ENCODE peak calls at places on chromosomes 7 and 10, in four cellular contexts. D, P, O and B are unnamed samples.

GRCh38 chr7:117281562-117281961 is 41.3 kb downstream of the WNT2 start:
- DNase-seq in D (no peak), P (no peak), O (no peak), B (no peak)

GRCh38 chr7:815284-816216 is 16.7 kb upstream of the SUN1 start:
- DNase-seq in D (peak; percentile 52), P (no peak), O (peak; percentile 33), B (no peak)

GRCh38 chr7:26178272-26178960 is 22.1 kb downstream of the HNRNPA2B1 start:
- DNase-seq in D (no peak), P (no peak), O (no peak), B (no peak)

GRCh38 chr10:88114368-88114767 is 250.9 kb downstream of the PTEN start:
- DNase-seq in D (peak; percentile 77), P (peak; percentile 35), O (no peak), B (peak; percentile 65)

GRCh38 chr7:44769381-44770209 is 20.9 kb downstream of the ZMIZ2 start:
- DNase-seq in D (peak; percentile 49), P (no peak), O (no peak), B (no peak)

GRCh38 chr10:77162697-77163096 is 474.9 kb downstream of the KCNMA1 start:
- DNase-seq in D (no peak), P (no peak), O (no peak), B (no peak)

GRCh38 chr7:132078891-132079735 is 497.2 kb downstream of the PLXNA4 start:
- DNase-seq in D (no peak), P (no peak), O (no peak), B (no peak)

GRCh38 chr7:46900312-46901263 is 681.3 kb downstream of the TNS3 start:
- DNase-seq in D (no peak), P (no peak), O (peak; percentile 48), B (no peak)

GRCh38 chr7:128902761-128903585 is 7.5 kb downstream of the KCP start:
- DNase-seq in D (no peak), P (no peak), O (no peak), B (peak; percentile 44)

GRCh38 chr10:125160856-125161569 is 650 bp upstream of the CTBP2 start:
- DNase-seq in D (peak; percentile 83), P (peak; percentile 82), O (peak; percentile 87), B (peak; percentile 63)

GRCh38 chr10:98087309-98087708 is 47.1 kb upstream of the R3HCC1L start:
- DNase-seq in D (no peak), P (no peak), O (no peak), B (no peak)

GRCh38 chr7:22594020-22594419 is 94.0 kb upstream of the STEAP1B start:
- DNase-seq in D (no peak), P (no peak), O (no peak), B (no peak)

GRCh38 chr10:24869354-24870016 is 82.9 kb downstream of the PRTFDC1 start:
- DNase-seq in D (no peak), P (no peak), O (no peak), B (no peak)

GRCh38 chr10:80429521-80429966 is 21.2 kb downstream of the PRXL2A start:
- DNase-seq in D (no peak), P (peak; percentile 76), O (no peak), B (peak; percentile 56)

GRCh38 chr10:53140516-53140915 is 367.9 kb upstream of the MBL2 start:
- DNase-seq in D (no peak), P (no peak), O (no peak), B (no peak)

GRCh38 chr10:17452060-17452894 is 2.1 kb downstream of the ST8SIA6 start:
- DNase-seq in D (no peak), P (no peak), O (no peak), B (no peak)

GRCh38 chr10:87053121-87053520 is 33.0 kb downstream of the FAM25A start:
- DNase-seq in D (peak; percentile 46), P (no peak), O (peak; percentile 78), B (peak; percentile 45)

GRCh38 chr7:7510814-7511213 is 24.9 kb downstream of the COL28A1 start:
- DNase-seq in D (no peak), P (no peak), O (no peak), B (no peak)

GRCh38 chr7:120805636-120806388 is 52.1 kb downstream of the TSPAN12 start:
- DNase-seq in D (peak; percentile 69), P (peak; percentile 40), O (peak; percentile 50), B (peak; percentile 52)

GRCh38 chr10:14407567-14407966 is 76.8 kb upstream of the FRMD4A start:
- DNase-seq in D (no peak), P (no peak), O (peak; percentile 33), B (no peak)

GRCh38 chr7:79495544-79496272 is 42.2 kb upstream of the MAGI2 start:
- DNase-seq in D (no peak), P (no peak), O (no peak), B (no peak)

GRCh38 chr7:74289660-74290589 is 718 bp downstream of the CLIP2 start:
- DNase-seq in D (peak; percentile 61), P (no peak), O (no peak), B (peak; percentile 50)

GRCh38 chr10:71985542-71986250 is 21.5 kb downstream of the CHST3 start:
- DNase-seq in D (no peak), P (no peak), O (no peak), B (no peak)

GRCh38 chr10:34320265-34320664 is 494.8 kb downstream of the PARD3 start:
- DNase-seq in D (no peak), P (no peak), O (no peak), B (no peak)

DNA sequence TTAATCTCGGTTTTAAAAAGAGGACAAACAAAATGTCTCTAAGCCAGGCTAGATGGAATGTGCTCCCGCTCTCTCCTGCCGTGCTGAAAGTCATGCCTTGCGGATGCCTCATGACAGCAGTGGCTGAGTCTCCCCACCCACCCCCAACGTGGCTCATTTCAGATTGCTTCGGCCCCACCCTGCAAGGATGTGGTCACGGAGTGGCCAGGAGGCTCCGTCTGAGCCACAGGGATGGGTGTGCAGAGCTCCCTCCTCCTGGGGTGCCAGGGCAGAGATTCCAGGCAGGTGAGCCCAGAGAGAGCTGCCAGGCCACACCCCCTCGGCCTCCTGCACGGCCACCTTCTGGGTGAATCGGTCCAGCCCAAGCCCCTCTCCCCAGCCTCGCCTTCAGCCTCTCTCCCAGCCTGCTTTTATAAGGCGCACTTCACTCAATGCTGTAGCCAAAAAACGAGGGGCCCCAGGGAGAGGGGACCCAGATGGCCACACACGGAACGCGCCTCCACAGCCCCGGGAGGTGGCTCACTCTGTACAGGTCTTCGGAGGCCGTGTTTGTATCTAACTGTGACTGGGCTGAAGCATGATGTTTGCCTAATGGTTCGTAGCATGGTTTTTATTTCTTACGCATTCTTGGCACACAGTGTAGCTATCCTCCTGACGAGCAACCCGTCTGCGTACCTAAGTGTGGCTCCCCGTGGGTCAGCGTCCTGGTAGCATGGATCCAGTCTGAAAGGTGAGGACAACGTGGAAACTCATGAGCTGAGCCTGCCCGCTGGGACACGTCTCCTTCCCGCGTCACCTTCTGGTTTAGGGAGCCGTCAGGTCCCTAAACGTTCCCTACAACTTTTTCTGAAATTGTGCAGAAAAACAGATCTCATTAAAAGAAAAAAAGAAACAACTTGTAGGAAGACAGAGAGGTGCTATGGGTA is 413.8 kb upstream of the FOXK1 start:
- DNase-seq in D (no peak), P (no peak), O (no peak), B (no peak)
- H3K9me3 ChIP-seq in D (no peaks in the 10 kb centered on the region), P (no peaks in the 10 kb centered on the region), O (no peaks in the 10 kb centered on the region), B (no peaks in the 10 kb centered on the region)

DNA sequence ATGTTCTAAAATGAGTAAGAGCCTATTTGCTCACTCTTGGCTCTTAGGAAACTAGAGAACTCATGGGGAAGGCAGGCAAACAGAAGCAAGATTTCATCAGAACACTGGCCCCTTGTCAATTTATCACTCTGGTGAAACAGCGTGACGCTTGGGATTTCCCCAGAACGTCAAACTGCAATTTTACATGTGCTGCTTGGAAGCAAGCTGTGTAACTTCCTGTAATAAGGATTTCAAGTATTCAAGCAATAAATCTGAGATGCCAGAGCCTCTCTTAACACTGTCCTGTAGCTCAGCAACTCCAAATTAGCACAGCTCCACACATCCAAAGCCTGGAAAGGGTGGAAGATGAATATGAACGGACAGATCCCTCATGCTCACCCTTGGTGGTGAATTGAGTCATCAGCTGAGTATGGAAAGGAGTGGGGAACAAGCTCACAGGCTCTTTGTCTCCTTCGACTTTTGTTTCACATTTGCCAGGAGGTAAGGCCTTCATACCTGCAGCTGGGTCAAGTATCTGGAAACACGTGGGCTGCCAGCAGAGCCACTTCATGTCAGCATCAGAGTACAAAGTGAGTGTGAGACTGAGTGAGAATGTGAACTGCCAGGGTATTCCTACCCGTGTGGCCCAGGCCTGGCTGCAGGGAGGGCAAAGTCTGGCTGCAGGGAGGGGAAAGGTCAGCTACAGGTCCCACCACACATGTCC is 140.4 kb upstream of the NAMPT start:
- DNase-seq in D (peak; percentile 67), P (no peak), O (peak; percentile 89), B (peak; percentile 78)
- TF ChIP-seq POLR2A in D (peak; percentile 48), P (no peak), O (peak; percentile 20), B (no peak)

GRCh38 chr10:112914288-112914952 is 35.6 kb upstream of the TCF7L2 start:
- DNase-seq in D (no peak), P (no peak), O (no peak), B (no peak)

GRCh38 chr10:112912441-112912911 is 37.6 kb upstream of the TCF7L2 start:
- DNase-seq in D (no peak), P (peak; percentile 66), O (no peak), B (no peak)

GRCh38 chr10:112913255-112913654 is 36.8 kb upstream of the TCF7L2 start:
- DNase-seq in D (no peak), P (no peak), O (no peak), B (no peak)

GRCh38 chr10:112915590-112916572 is 34.2 kb upstream of the TCF7L2 start:
- DNase-seq in D (peak; percentile 62), P (peak; percentile 80), O (no peak), B (peak; percentile 68)

DNA sequence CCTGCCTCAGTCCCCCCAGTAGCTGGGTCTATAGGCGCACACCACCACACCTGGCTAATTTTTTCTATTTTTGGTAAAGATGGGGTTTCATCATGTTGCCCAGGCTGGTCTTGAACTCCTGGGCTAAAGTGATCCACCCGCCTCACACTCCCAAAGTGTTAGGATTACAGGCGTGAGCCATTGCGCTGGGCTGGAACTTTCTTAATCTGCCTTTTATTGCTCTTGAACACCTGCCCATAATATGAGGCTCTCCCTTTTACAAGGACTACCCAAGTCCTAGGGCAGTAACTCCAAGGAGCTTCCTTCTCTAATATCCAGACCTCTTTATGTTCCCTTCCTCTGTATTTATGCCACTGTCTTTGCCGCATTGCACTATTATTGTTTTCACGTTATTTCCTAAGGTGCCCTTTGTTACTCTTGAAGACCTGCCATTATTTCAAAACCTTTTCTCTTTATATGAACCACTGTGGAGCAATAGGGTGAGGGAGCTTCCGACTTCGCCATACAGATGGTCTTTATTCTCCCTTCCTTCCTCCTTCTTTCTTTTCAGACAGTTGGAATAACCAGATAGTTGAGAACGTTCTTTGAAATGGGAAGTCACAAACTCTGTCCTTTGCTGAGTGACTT is 36.3 kb upstream of the TCF7L2 start:
- DNase-seq in D (no peak), P (no peak), O (no peak), B (no peak)
- H3K27me3 ChIP-seq in D (no peaks in the 10 kb centered on the region), P (no peaks in the 10 kb centered on the region), O (no peaks in the 10 kb centered on the region), B (no peaks in the 10 kb centered on the region)

GRCh38 chr10:43616697-43617370 is 10.6 kb downstream of the ZNF485 start:
- DNase-seq in D (no peak), P (no peak), O (no peak), B (no peak)

GRCh38 chr10:43622022-43622421 is 15.8 kb downstream of the ZNF485 start:
- DNase-seq in D (no peak), P (no peak), O (no peak), B (no peak)

GRCh38 chr10:43623351-43623750 is 17.1 kb downstream of the ZNF485 start:
- DNase-seq in D (no peak), P (no peak), O (no peak), B (no peak)

DNA sequence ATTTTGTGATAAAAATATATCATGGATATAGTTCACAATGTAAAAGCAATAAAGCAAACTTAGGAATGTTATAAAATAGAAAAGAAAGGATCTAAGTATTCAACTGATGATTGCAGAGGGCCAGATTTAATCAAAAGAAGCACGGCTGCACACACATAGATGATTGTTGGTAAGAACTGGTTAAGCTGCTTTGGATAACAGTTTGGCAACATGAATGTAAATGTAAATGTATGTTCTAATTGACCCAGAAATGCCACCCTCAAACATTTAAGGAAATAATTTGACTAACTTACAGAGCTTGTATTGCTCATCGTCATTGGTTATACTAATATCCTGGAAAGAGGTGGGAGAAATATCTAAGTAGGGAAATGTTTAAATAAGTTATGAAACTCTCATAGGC is 13.1 kb downstream of the ZNF485 start:
- DNase-seq in D (no peak), P (no peak), O (no peak), B (no peak)
- H3K9me3 ChIP-seq in D (no peaks in the 10 kb centered on the region), P (peaks cover 7% of the 10 kb centered on the region), O (no peaks in the 10 kb centered on the region), B (peaks cover 53% of the 10 kb centered on the region)